ENCODE peak calls at places on chromosomes 6 and 20, in six cellular contexts. One of them, this sample, is unnamed.

GRCh38 chr6:6685249-6685667 is 96.7 kb downstream of the LY86 start:
- DNase-seq in GM12878: peak; percentile 32
- DNase-seq in H1: no peak
- DNase-seq in K562: no peak
- DNase-seq in WTC11: no peak
- DNase-seq in HepG2: peak; percentile 32
- DNase-seq in this sample: no peak

GRCh38 chr6:10599046-10599445 is 77.9 kb downstream of the GCNT2 start:
- DNase-seq in K562: no peak
- DNase-seq in GM12878: no peak
- DNase-seq in HepG2: no peak
- DNase-seq in H1: no peak
- DNase-seq in WTC11: no peak
- DNase-seq in this sample: no peak

GRCh38 chr6:159522877-159523547 is 170.0 kb downstream of the SOD2 start:
- DNase-seq in WTC11: no peak
- DNase-seq in H1: no peak
- DNase-seq in GM12878: no peak
- DNase-seq in K562: no peak
- DNase-seq in HepG2: no peak
- DNase-seq in this sample: no peak

GRCh38 chr6:31677955-31678354 is 2.9 kb downstream of the LY6G5C start:
- DNase-seq in WTC11: no peak
- DNase-seq in H1: no peak
- DNase-seq in GM12878: no peak
- DNase-seq in K562: no peak
- DNase-seq in HepG2: no peak
- DNase-seq in this sample: no peak

GRCh38 chr6:89930789-89931188 is 36.5 kb downstream of the GJA10 start:
- DNase-seq in K562: no peak
- DNase-seq in WTC11: no peak
- DNase-seq in GM12878: no peak
- DNase-seq in HepG2: no peak
- DNase-seq in H1: no peak
- DNase-seq in this sample: no peak

GRCh38 chr20:2692886-2693285 is 306 bp downstream of the EBF4 start:
- DNase-seq in K562: peak; percentile 48
- DNase-seq in HepG2: no peak
- DNase-seq in WTC11: no peak
- DNase-seq in H1: no peak
- DNase-seq in GM12878: no peak
- DNase-seq in this sample: no peak

GRCh38 chr6:5677219-5678000 is 329.3 kb downstream of the NRN1 start:
- DNase-seq in GM12878: no peak
- DNase-seq in HepG2: no peak
- DNase-seq in H1: no peak
- DNase-seq in WTC11: no peak
- DNase-seq in K562: no peak
- DNase-seq in this sample: no peak

GRCh38 chr6:19180348-19181073 is 656.7 kb upstream of the ID4 start:
- DNase-seq in GM12878: no peak
- DNase-seq in H1: no peak
- DNase-seq in HepG2: no peak
- DNase-seq in WTC11: no peak
- DNase-seq in K562: no peak
- DNase-seq in this sample: no peak

GRCh38 chr6:39063520-39063919 is 14.9 kb downstream of the GLP1R start:
- DNase-seq in K562: no peak
- DNase-seq in H1: no peak
- DNase-seq in GM12878: no peak
- DNase-seq in WTC11: no peak
- DNase-seq in HepG2: no peak
- DNase-seq in this sample: no peak

DNA sequence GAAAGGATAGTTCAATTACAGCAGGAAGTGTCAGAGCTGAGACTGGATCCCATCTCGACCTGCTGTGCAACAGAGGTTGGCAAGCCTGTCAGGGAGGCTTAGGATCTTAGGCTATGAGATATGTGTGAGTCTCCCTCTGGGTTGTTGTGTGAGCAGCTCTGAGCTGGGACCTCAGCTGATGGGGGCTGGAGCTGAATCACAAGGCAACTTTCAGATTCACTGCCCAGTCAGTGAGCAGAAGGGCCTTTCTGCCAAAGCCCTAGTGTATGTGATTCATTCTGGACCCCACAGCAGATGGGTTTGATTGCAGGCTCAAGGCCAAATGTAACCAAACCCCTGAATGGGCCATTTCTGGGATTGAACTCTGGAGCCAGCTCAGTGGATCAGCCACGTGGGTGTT is 4.5 kb downstream of the PI3 start:
- DNase-seq in K562: no peak
- DNase-seq in H1: no peak
- DNase-seq in WTC11: no peak
- DNase-seq in GM12878: no peak
- DNase-seq in HepG2: no peak
- DNase-seq in this sample: no peak
- TF ChIP-seq ATF3 in K562: no peak
- TF ChIP-seq ATF3 in H1: no peak
- TF ChIP-seq ATF3 in WTC11: no peak
- TF ChIP-seq ATF3 in GM12878: no peak
- TF ChIP-seq ATF3 in HepG2: no peak
- TF ChIP-seq ATF3 in this sample: no peak

DNA sequence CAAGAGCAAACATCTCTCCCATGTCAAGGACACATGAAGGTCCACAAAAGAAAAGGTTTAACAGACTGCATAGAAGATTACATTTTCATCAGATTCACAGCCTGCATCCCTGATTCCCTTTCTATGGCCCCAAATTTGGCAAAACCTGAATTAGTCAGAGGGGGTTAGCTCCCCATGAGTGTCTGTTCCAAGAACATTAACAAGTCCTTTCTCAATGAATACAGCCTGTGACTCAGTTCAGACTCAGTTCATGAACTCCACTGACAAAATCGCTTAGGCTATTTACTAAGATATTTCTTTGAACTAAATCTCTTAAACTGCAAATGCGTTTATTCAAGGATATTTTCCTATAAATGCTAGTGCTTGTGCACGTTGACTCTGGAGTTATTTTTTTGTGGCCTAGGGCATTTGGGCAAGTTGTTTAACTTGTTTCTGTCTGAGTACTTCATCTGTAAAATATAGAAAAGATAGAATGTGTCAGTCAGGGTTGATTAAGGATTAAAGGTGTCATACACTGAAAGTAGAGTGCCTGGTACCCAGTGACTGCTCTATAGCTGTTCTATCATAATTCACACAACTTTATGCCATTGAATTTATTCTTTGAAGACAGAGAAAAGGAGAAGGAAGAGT is 422.6 kb downstream of the HTR1B start:
- DNase-seq in WTC11: no peak
- DNase-seq in HepG2: no peak
- DNase-seq in K562: no peak
- DNase-seq in H1: no peak
- DNase-seq in GM12878: no peak
- DNase-seq in this sample: no peak
- TF ChIP-seq ATF3 in WTC11: no peak
- TF ChIP-seq ATF3 in HepG2: no peak
- TF ChIP-seq ATF3 in K562: no peak
- TF ChIP-seq ATF3 in H1: no peak
- TF ChIP-seq ATF3 in GM12878: no peak
- TF ChIP-seq ATF3 in this sample: no peak

GRCh38 chr6:123091091-123091895 is 95.3 kb downstream of the CLVS2 start:
- DNase-seq in HepG2: peak; percentile 3
- DNase-seq in H1: no peak
- DNase-seq in K562: no peak
- DNase-seq in GM12878: no peak
- DNase-seq in WTC11: no peak
- DNase-seq in this sample: no peak
- TF ChIP-seq ATF3 in HepG2: no peak
- TF ChIP-seq ATF3 in H1: no peak
- TF ChIP-seq ATF3 in K562: no peak
- TF ChIP-seq ATF3 in GM12878: no peak
- TF ChIP-seq ATF3 in WTC11: no peak
- TF ChIP-seq ATF3 in this sample: no peak

GRCh38 chr20:45288376-45288775 is 18.3 kb upstream of the RBPJL start:
- DNase-seq in HepG2: no peak
- DNase-seq in K562: no peak
- DNase-seq in GM12878: no peak
- DNase-seq in WTC11: no peak
- DNase-seq in H1: no peak
- DNase-seq in this sample: no peak
- TF ChIP-seq ATF3 in HepG2: no peak
- TF ChIP-seq ATF3 in K562: no peak
- TF ChIP-seq ATF3 in GM12878: no peak
- TF ChIP-seq ATF3 in WTC11: no peak
- TF ChIP-seq ATF3 in H1: no peak
- TF ChIP-seq ATF3 in this sample: no peak

GRCh38 chr6:142833054-142833453 is 111.9 kb downstream of the HIVEP2 start:
- DNase-seq in WTC11: no peak
- DNase-seq in K562: no peak
- DNase-seq in H1: no peak
- DNase-seq in HepG2: no peak
- DNase-seq in GM12878: no peak
- DNase-seq in this sample: no peak
- TF ChIP-seq ATF3 in WTC11: no peak
- TF ChIP-seq ATF3 in K562: no peak
- TF ChIP-seq ATF3 in H1: no peak
- TF ChIP-seq ATF3 in HepG2: no peak
- TF ChIP-seq ATF3 in GM12878: no peak
- TF ChIP-seq ATF3 in this sample: no peak

GRCh38 chr20:53708129-53708968 is 114.7 kb upstream of the ZNF217 start:
- DNase-seq in GM12878: peak; percentile 94
- DNase-seq in WTC11: no peak
- DNase-seq in K562: no peak
- DNase-seq in H1: no peak
- DNase-seq in HepG2: no peak
- DNase-seq in this sample: no peak
- TF ChIP-seq ATF3 in GM12878: no peak
- TF ChIP-seq ATF3 in WTC11: no peak
- TF ChIP-seq ATF3 in K562: no peak
- TF ChIP-seq ATF3 in H1: no peak
- TF ChIP-seq ATF3 in HepG2: no peak
- TF ChIP-seq ATF3 in this sample: no peak

DNA sequence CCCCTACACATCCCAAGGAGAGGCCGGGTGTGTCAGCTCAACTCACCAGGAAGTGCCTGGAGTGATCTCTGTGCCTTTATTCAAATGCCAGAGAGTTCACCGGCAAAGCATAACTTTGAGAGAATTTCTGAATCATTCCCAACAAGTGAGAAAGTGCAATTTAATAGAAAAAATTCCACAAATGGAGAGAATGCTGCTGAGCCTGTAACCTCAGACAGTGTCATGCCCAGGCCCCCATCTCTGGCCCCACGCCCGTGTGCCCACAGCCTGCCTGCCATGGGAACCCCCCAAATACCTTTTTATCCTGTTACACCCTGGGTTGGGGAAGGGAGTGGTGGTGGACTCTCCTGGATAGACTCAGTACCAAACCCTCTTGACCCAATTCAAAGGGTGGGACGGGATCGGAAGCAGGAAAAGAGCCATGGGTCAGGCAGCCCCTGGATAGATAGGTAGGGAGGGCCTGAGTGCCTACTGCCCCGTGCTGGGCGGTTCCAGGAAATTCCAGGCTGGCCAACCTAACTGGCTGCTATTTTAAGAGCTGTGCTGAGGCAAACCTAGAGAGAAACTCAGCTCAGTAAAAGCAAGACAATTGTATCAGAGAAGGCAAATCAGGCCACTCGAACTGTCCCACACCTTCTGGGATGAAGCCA is 179.0 kb upstream of the FOXA2 start:
- DNase-seq in HepG2: no peak
- DNase-seq in H1: no peak
- DNase-seq in K562: no peak
- DNase-seq in WTC11: no peak
- DNase-seq in GM12878: no peak
- DNase-seq in this sample: peak; percentile 13
- TF ChIP-seq ATF3 in HepG2: no peak
- TF ChIP-seq ATF3 in H1: no peak
- TF ChIP-seq ATF3 in K562: no peak
- TF ChIP-seq ATF3 in WTC11: no peak
- TF ChIP-seq ATF3 in GM12878: no peak
- TF ChIP-seq ATF3 in this sample: no peak

This sample was measured in HCT116.